ENCODE peak calls at places on chromosomes 11 and 22, in seven cellular contexts. A is IMR-90; W is naive thymus-derived CD8-positive, alpha-beta T cell; O is NAMALWA; I is HAP-1; M is lower lobe of right lung; X is activated CD4-positive, alpha-beta T cell treated with anti-CD3 and anti-CD28 coated beads for 36 hours. G is an unnamed sample.

GRCh38 chr22:24330636-24331035 is 60.0 kb downstream of the SPECC1L start:
- DNase-seq in W (no peak), O (no peak), I (no peak), A (no peak), M (no peak), X (no peak), G (no peak)

GRCh38 chr22:37639771-37640590 is 512 bp downstream of the SH3BP1 start:
- DNase-seq in O (peak), I (no peak), A (no peak), X (peak), W (no peak), M (no peak), G (no peak)

GRCh38 chr11:119181677-119182412 is 3.4 kb upstream of the NHERF4 start:
- DNase-seq in W (no peak), I (no peak), M (no peak), O (no peak), A (no peak), X (no peak), G (no peak)

GRCh38 chr11:45146072-45147016 is at the start of gene PRDM11:
- DNase-seq in W (peak), X (peak), A (peak), O (peak), M (peak), I (peak), G (peak)

GRCh38 chr22:46142548-46143490 is 7.5 kb upstream of the PPARA start:
- DNase-seq in M (peak), W (no peak), O (no peak), X (no peak), I (no peak), A (no peak), G (no peak)

GRCh38 chr11:47980907-47981621 is 705 bp downstream of the PTPRJ start:
- DNase-seq in X (peak), O (peak), A (peak), I (no peak), M (peak), W (no peak), G (peak)

GRCh38 chr11:130449996-130450419 is 1.6 kb downstream of the ADAMTS15 start:
- DNase-seq in W (no peak), A (peak), M (peak), X (peak), O (no peak), I (no peak), G (no peak)

GRCh38 chr11:114366331-114367243 is 33.7 kb downstream of the C11orf71 start:
- DNase-seq in M (no peak), I (no peak), O (no peak), A (peak), X (no peak), W (no peak), G (peak)

GRCh38 chr22:28185130-28185529 is 266.1 kb upstream of the PITPNB start:
- DNase-seq in I (no peak), X (no peak), A (no peak), O (no peak), M (no peak), W (no peak), G (no peak)

GRCh38 chr22:45009881-45010531 is at the start of gene PHF21B:
- DNase-seq in M (no peak), O (no peak), X (peak), I (peak), W (no peak), A (peak), G (peak)

GRCh38 chr11:95364324-95365295 is 133.6 kb upstream of the SESN3 start:
- DNase-seq in X (no peak), M (no peak), O (no peak), W (no peak), I (no peak), A (no peak), G (no peak)

GRCh38 chr11:82978422-82979099 is 77.0 kb downstream of the DDIAS start:
- DNase-seq in O (no peak), M (no peak), X (no peak), A (peak), W (no peak), I (no peak), G (no peak)

GRCh38 chr11:83835423-83835822 is 549.3 kb upstream of the CCDC90B start:
- DNase-seq in X (no peak), O (no peak), M (no peak), I (no peak), W (no peak), A (peak), G (no peak)

GRCh38 chr11:82960779-82961143 is 59.2 kb downstream of the DDIAS start:
- DNase-seq in X (no peak), I (no peak), O (peak), W (no peak), M (no peak), A (no peak), G (no peak)

GRCh38 chr11:73990727-73991126 is 8.1 kb upstream of the UCP2 start:
- DNase-seq in M (no peak), I (no peak), X (no peak), W (no peak), A (no peak), O (peak), G (no peak)

GRCh38 chr11:69380921-69381581 is 87.1 kb downstream of the MYEOV start:
- DNase-seq in I (no peak), M (no peak), X (no peak), O (no peak), A (no peak), W (no peak), G (peak)

GRCh38 chr22:23837496-23837859 is 1.3 kb downstream of the DERL3 start:
- DNase-seq in W (no peak), O (peak), M (no peak), A (no peak), I (no peak), X (no peak), G (no peak)

GRCh38 chr11:17798253-17798652 is 63.7 kb downstream of the KCNC1 start:
- DNase-seq in I (no peak), A (no peak), X (no peak), M (no peak), O (no peak), W (no peak), G (no peak)

GRCh38 chr11:72223615-72224586 is 666 bp upstream of the INPPL1 start:
- DNase-seq in A (peak), I (peak), M (peak), W (peak), X (peak), O (peak), G (no peak)

GRCh38 chr11:115501504-115501894 is 2.7 kb downstream of the CADM1 start:
- DNase-seq in X (no peak), I (no peak), O (no peak), M (no peak), W (no peak), A (no peak), G (no peak)

GRCh38 chr11:66317766-66318575 is 1.1 kb upstream of the CD248 start:
- DNase-seq in O (peak), W (peak), I (no peak), M (no peak), A (peak), X (peak), G (no peak)

GRCh38 chr11:64639885-64640284 is 48.9 kb downstream of the SLC22A12 start:
- DNase-seq in O (no peak), W (no peak), A (no peak), X (no peak), I (no peak), M (no peak), G (no peak)

GRCh38 chr11:17098632-17099031 is 21.2 kb upstream of the RPS13 start:
- DNase-seq in W (no peak), M (no peak), A (no peak), I (no peak), X (no peak), O (no peak), G (no peak)

GRCh38 chr11:127066426-127067090 is 66.0 kb upstream of the KIRREL3 start:
- DNase-seq in W (no peak), A (no peak), I (no peak), O (no peak), M (no peak), X (no peak), G (no peak)

GRCh38 chr11:60634151-60634550 is 65.3 kb upstream of the MS4A8 start:
- DNase-seq in W (no peak), M (no peak), I (no peak), O (peak), X (peak), A (no peak), G (no peak)

GRCh38 chr11:62409831-62410230 is 9.0 kb upstream of the SCGB1A1 start:
- DNase-seq in A (no peak), M (no peak), O (no peak), I (no peak), X (no peak), W (no peak), G (no peak)

GRCh38 chr11:120339394-120339890 is 3.2 kb downstream of the ARHGEF12 start:
- DNase-seq in O (no peak), M (no peak), W (no peak), X (no peak), I (peak), A (peak), G (peak)

GRCh38 chr22:49278357-49278756 is 549.3 kb downstream of the BRD1 start:
- DNase-seq in A (no peak), M (no peak), W (no peak), X (no peak), I (no peak), O (no peak), G (no peak)

GRCh38 chr11:47593934-47594855 is at the start of gene C1QTNF4:
- DNase-seq in I (no peak), O (no peak), W (no peak), M (no peak), X (no peak), A (no peak), G (no peak)

GRCh38 chr11:130773436-130773835 is 142.8 kb downstream of the SNX19 start:
- DNase-seq in W (no peak), I (no peak), M (no peak), A (no peak), O (no peak), X (no peak), G (no peak)

GRCh38 chr11:122923302-122923701 is 40.7 kb downstream of the JHY start:
- DNase-seq in X (no peak), A (no peak), M (no peak), O (no peak), W (no peak), I (no peak), G (no peak)